ENCODE peak calls at places on chromosomes 7 and 10, in five cellular contexts. C, T, U, Q and A are unnamed samples.

GRCh38 chr10:86599729-86600128 is 54.6 kb upstream of the OPN4 start:
- DNase-seq in U (no peak), C (no peak), Q (no peak), T (no peak), A (no peak)

GRCh38 chr7:45978010-45978681 is 57.1 kb upstream of the IGFBP3 start:
- DNase-seq in C (peak; percentile 36), U (no peak), T (peak; percentile 93), Q (no peak), A (peak; percentile 92)

GRCh38 chr7:156577645-156578577 is 62.7 kb upstream of the RNF32 start:
- DNase-seq in Q (peak; percentile 33), T (no peak), U (no peak), C (no peak), A (no peak)

GRCh38 chr7:6608794-6609193 is 6.6 kb upstream of the ZNF853 start:
- DNase-seq in Q (no peak), U (no peak), T (no peak), C (no peak), A (no peak)

GRCh38 chr10:60283397-60283796 is 106.3 kb downstream of the ANK3 start:
- DNase-seq in Q (no peak), U (no peak), C (no peak), T (no peak), A (no peak)

GRCh38 chr7:130258494-130259078 is 8.1 kb upstream of the CPA2 start:
- DNase-seq in C (no peak), T (no peak), U (no peak), Q (no peak), A (no peak)

GRCh38 chr7:25931156-25931555 is 220.8 kb upstream of the NFE2L3 start:
- DNase-seq in Q (no peak), T (no peak), U (no peak), C (no peak), A (no peak)

GRCh38 chr7:44978511-44979366 is at the start of gene MYO1G:
- DNase-seq in U (peak; percentile 81), T (no peak), C (peak; percentile 60), Q (no peak), A (no peak)

GRCh38 chr7:29839302-29839701 is 33.0 kb downstream of the WIPF3 start:
- DNase-seq in U (no peak), Q (no peak), T (peak; percentile 64), C (peak; percentile 74), A (peak; percentile 94)

GRCh38 chr10:507355-507699 is 182.1 kb downstream of the DIP2C start:
- DNase-seq in T (no peak), C (no peak), Q (no peak), U (no peak), A (no peak)

GRCh38 chr7:133344275-133344674 is 91.4 kb downstream of the EXOC4 start:
- DNase-seq in Q (no peak), C (no peak), U (no peak), T (peak; percentile 54), A (no peak)

GRCh38 chr7:95630702-95631458 is 34.6 kb upstream of the PDK4 start:
- DNase-seq in U (no peak), T (peak; percentile 27), C (no peak), Q (no peak), A (no peak)

GRCh38 chr7:82446897-82447296 is 3.3 kb upstream of the CACNA2D1 start:
- DNase-seq in C (no peak), T (no peak), Q (no peak), U (no peak), A (no peak)

GRCh38 chr7:81430761-81431160 is 339.1 kb downstream of the HGF start:
- DNase-seq in U (no peak), C (no peak), Q (no peak), T (peak; percentile 72), A (no peak)

GRCh38 chr7:108326938-108327337 is 129.3 kb downstream of the NRCAM start:
- DNase-seq in C (no peak), Q (no peak), T (no peak), U (no peak), A (no peak)

GRCh38 chr10:76558586-76558985 is 1079.0 kb downstream of the KCNMA1 start:
- DNase-seq in C (no peak), T (peak; percentile 63), Q (no peak), U (no peak), A (no peak)

GRCh38 chr7:123862775-123863174 is 17.8 kb downstream of the HYAL4 start:
- DNase-seq in U (no peak), C (no peak), Q (no peak), T (no peak), A (no peak)

GRCh38 chr10:26540601-26541000 is 102.5 kb downstream of the APBB1IP start:
- DNase-seq in Q (no peak), C (no peak), T (peak; percentile 19), U (peak; percentile 70), A (no peak)

GRCh38 chr7:45057853-45058252 is 30.9 kb downstream of the NACAD start:
- DNase-seq in Q (no peak), U (no peak), T (no peak), C (no peak), A (no peak)

GRCh38 chr10:53356616-53357349 is 584.2 kb upstream of the MBL2 start:
- DNase-seq in T (no peak), Q (no peak), C (no peak), U (no peak), A (no peak)

GRCh38 chr10:66322261-66322660 is 603.6 kb upstream of the LRRTM3 start:
- DNase-seq in T (no peak), C (no peak), Q (no peak), U (no peak), A (no peak)